ENCODE peak calls at places on chromosome 4, in six cellular contexts. T is CD4-positive, alpha-beta memory T cell; P is SJSA1; Z is HAP-1; O is right cardiac atrium; A is uterus. V is an unnamed sample.

GRCh38 chr4:30429813-30430466 is 290.2 kb upstream of the PCDH7 start:
- DNase-seq in T (no peak), P (no peak), O (no peak), A (no peak), Z (no peak), V (no peak)

GRCh38 chr4:38204317-38205060 is 244.3 kb downstream of the PTTG2 start:
- DNase-seq in Z (no peak), T (no peak), A (no peak), O (no peak), P (no peak), V (no peak)

GRCh38 chr4:15912961-15913630 is 25.4 kb downstream of the FGFBP1 start:
- DNase-seq in Z (no peak), O (no peak), A (no peak), T (no peak), P (no peak), V (no peak)

GRCh38 chr4:79898055-79898454 is 175.0 kb downstream of the ANTXR2 start:
- DNase-seq in T (no peak), A (no peak), Z (no peak), P (no peak), O (no peak), V (no peak)

GRCh38 chr4:3402409-3403103 is 39.2 kb upstream of the HGFAC start:
- DNase-seq in P (peak; percentile 91), A (no peak), Z (no peak), O (no peak), T (no peak), V (no peak)

GRCh38 chr4:121898150-121898549 is 27.9 kb upstream of the BBS7 start:
- DNase-seq in P (no peak), A (no peak), T (no peak), O (no peak), Z (peak; percentile 28), V (no peak)

GRCh38 chr4:98653890-98654867 is 4.2 kb downstream of the TSPAN5 start:
- DNase-seq in O (no peak), A (peak; percentile 27), P (peak; percentile 83), T (no peak), Z (no peak), V (no peak)

GRCh38 chr4:27819261-27819660 is 958.6 kb downstream of the STIM2 start:
- DNase-seq in O (no peak), Z (no peak), A (no peak), P (no peak), T (no peak), V (no peak)

GRCh38 chr4:83964996-83965541 is 429.2 kb downstream of the GPAT3 start:
- DNase-seq in A (no peak), P (no peak), T (no peak), Z (no peak), O (no peak), V (no peak)

GRCh38 chr4:102438873-102439614 is 62.1 kb upstream of the NFKB1 start:
- DNase-seq in A (no peak), P (peak; percentile 91), Z (peak; percentile 19), O (no peak), T (no peak), V (no peak)

GRCh38 chr4:88927420-88927819 is 129.6 kb downstream of the FAM13A start:
- DNase-seq in O (no peak), P (no peak), Z (no peak), T (no peak), A (no peak), V (no peak)

GRCh38 chr4:47703964-47704363 is 133.9 kb downstream of the CORIN start:
- DNase-seq in O (no peak), T (no peak), P (no peak), Z (no peak), A (no peak), V (no peak)

GRCh38 chr4:166924456-166924855 is 309.8 kb downstream of the SPOCK3 start:
- DNase-seq in P (no peak), A (no peak), T (no peak), O (no peak), Z (no peak), V (no peak)

GRCh38 chr4:152103181-152103901 is 342.5 kb upstream of the GATB start:
- DNase-seq in T (no peak), O (no peak), Z (no peak), P (no peak), A (no peak), V (no peak)

GRCh38 chr4:165814256-165815010 is 58.6 kb upstream of the TLL1 start:
- DNase-seq in O (no peak), A (no peak), Z (no peak), P (no peak), T (no peak), V (no peak)

GRCh38 chr4:54677853-54678650 is 20.3 kb downstream of the KIT start:
- DNase-seq in Z (no peak), T (no peak), A (no peak), O (no peak), P (no peak), V (no peak)

GRCh38 chr4:86848136-86848535 is 1.0 kb downstream of the SLC10A6 start:
- DNase-seq in Z (no peak), T (no peak), P (no peak), O (no peak), A (no peak), V (no peak)

GRCh38 chr4:133839326-133839725 is 362.3 kb downstream of the PABPC4L start:
- DNase-seq in T (no peak), P (no peak), A (no peak), O (no peak), Z (no peak), V (no peak)

GRCh38 chr4:70838400-70838971 is 1.2 kb downstream of the GRSF1 start:
- DNase-seq in Z (no peak), A (no peak), T (no peak), P (no peak), O (no peak), V (peak; percentile 12)

GRCh38 chr4:125313497-125313896 is 1.3 kb upstream of the FAT4 start:
- DNase-seq in T (peak; percentile 18), Z (peak; percentile 74), O (no peak), A (peak; percentile 17), P (peak; percentile 87), V (peak; percentile 70)
- H3K4me3 ChIP-seq in T (no peak overlapping the region), Z (no peak overlapping the region), O (no peak overlapping the region), A (no peak overlapping the region), P (no peak overlapping the region), V (no peak overlapping the region)

DNA sequence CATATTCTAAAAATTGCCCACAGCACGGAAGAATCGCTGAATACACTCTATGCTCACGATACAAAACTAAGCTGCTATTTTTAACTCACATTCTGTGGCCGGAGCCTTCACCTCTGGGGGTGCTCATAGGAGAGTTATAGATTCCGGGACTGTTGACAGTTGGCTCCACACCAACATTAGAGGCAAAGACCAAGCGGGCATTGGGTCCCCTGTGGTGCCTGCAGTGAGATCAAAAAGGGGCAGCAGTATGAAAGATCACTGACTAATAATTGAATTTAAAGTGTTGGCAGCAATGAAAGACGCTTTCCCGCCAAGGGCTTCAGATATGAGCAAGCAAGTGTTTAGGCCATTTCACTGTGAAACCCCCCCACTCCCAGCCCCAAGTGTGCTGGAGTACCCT is 146.0 kb downstream of the TMEM144 start:
- DNase-seq in A (no peak), P (no peak), T (no peak), Z (no peak), O (no peak), V (no peak)
- H3K4me3 ChIP-seq in A (no peak overlapping the region), P (no peak overlapping the region), T (no peak overlapping the region), Z (no peak overlapping the region), O (no peak overlapping the region), V (no peak overlapping the region)

GRCh38 chr4:168634276-168634802 is 137.5 kb downstream of the PALLD start:
- DNase-seq in Z (peak; percentile 25), O (no peak), T (no peak), A (peak; percentile 39), P (peak; percentile 99), V (peak; percentile 74)
- H3K4me3 ChIP-seq in Z (no peak overlapping the region), O (no peak overlapping the region), T (no peak overlapping the region), A (peak overlapping the region; percentile 68), P (peak overlapping the region; percentile 53), V (no peak overlapping the region)

DNA sequence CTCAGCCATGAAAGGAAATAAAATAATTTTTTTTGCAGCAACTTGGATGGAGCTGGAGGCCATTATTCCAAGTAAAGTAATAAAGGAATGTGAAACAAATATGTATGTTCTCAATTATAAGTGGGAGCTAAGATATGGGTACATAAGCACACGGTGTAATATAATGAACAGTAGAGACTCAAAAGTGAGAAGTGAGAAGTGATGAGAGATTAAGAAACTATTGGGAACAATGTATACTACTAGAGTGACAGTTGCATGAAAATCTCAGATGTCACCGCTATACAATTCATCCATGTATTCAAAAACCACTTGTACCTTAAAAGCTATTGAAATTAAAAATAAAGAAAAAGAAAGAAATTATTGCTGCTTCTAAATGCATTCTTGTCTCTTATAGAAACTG is 182.9 kb upstream of the TACR3 start:
- DNase-seq in A (no peak), P (no peak), Z (no peak), O (no peak), T (no peak), V (no peak)
- H3K4me3 ChIP-seq in A (no peak overlapping the region), P (no peak overlapping the region), Z (no peak overlapping the region), O (no peak overlapping the region), T (no peak overlapping the region), V (no peak overlapping the region)

DNA sequence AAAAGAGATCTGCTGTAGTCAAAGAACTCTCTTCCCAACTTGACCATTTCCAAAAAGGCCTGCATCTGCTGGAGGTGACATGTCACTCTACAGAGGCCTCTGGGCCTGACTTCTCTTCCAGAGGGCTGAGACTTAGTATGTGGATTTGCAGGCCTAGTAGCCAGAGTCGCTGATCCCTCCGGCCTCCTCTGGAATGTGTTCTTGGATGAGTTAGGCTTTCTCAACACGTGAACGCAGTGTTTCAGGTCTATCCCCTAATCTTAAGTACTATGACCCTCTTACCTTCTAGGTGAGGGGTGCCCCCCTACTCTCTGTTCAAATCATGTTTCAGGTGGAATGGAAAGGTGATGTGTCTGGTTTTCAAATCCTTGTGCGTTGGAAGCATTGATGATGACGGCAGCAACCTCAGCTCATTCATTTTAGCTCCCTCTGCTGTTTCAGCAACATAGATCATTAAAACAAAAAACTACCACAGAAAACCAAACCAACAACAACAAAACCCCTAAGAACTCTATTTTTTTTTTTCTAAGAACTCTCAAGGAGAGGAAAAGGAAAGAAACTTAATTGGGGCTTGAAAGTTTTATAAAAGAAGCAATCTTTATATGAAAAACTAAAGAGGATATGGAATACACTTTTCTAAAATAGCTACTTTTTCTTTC is 56.4 kb downstream of the RWDD4 start:
- DNase-seq in T (peak; percentile 5), A (no peak), Z (no peak), P (no peak), O (no peak), V (no peak)
- H3K4me3 ChIP-seq in T (no peak overlapping the region), A (no peak overlapping the region), Z (no peak overlapping the region), P (no peak overlapping the region), O (no peak overlapping the region), V (no peak overlapping the region)

GRCh38 chr4:1683371-1683902 is 676 bp downstream of the FAM53A start:
- DNase-seq in T (peak; percentile 44), O (no peak), A (peak; percentile 58), P (peak; percentile 27), Z (no peak), V (no peak)
- H3K4me3 ChIP-seq in T (peak overlapping the region; percentile 52), O (peak overlapping the region; percentile 30), A (peak overlapping the region; percentile 63), P (peak overlapping the region; percentile 46), Z (no peak overlapping the region), V (peak overlapping the region; percentile 43)